ENCODE peak calls at places on chromosome 13, in eight cellular contexts. G is GM23338, X is PC-3, U is GM23248, A is HCT116, K is OCI-LY7, M is MM.1S, N is SK-N-SH. C is an unnamed sample.

GRCh38 chr13:100875392-100876043 is 200.9 kb upstream of the TMTC4 start:
- DNase-seq in G (no peak), X (peak; percentile 83), U (peak; percentile 90), A (no peak), K (no peak), M (no peak), N (no peak), C (no peak)

GRCh38 chr13:26759907-26760834 is at the start of gene GPR12:
- DNase-seq in G (peak; percentile 33), X (no peak), U (peak; percentile 36), A (no peak), K (no peak), M (no peak), N (peak; percentile 66), C (no peak)

GRCh38 chr13:44818428-44818827 is 170.8 kb downstream of the NUFIP1 start:
- DNase-seq in G (peak; percentile 79), X (peak; percentile 30), U (peak; percentile 25), A (peak; percentile 41), K (no peak), M (no peak), N (peak; percentile 69), C (peak; percentile 44)

GRCh38 chr13:92175330-92175729 is 776.9 kb downstream of the GPC5 start:
- DNase-seq in G (peak; percentile 67), X (peak; percentile 43), U (peak; percentile 56), A (no peak), K (peak; percentile 51), M (peak; percentile 74), N (peak; percentile 62), C (peak; percentile 81)

GRCh38 chr13:46893820-46894533 is 2.9 kb downstream of the HTR2A start:
- DNase-seq in G (peak; percentile 78), X (peak; percentile 56), U (peak; percentile 80), A (peak; percentile 6), K (peak; percentile 69), M (peak; percentile 26), N (peak; percentile 88), C (peak; percentile 87)

GRCh38 chr13:50080158-50080855 is 65.1 kb downstream of the KCNRG start:
- DNase-seq in G (peak; percentile 31), X (no peak), U (peak; percentile 64), A (no peak), K (peak; percentile 57), M (peak; percentile 7), N (peak; percentile 12), C (peak; percentile 43)

GRCh38 chr13:27449081-27449603 is 1.2 kb downstream of the MTIF3 start:
- DNase-seq in G (peak; percentile 22), X (peak; percentile 3), U (no peak), A (no peak), K (no peak), M (no peak), N (peak; percentile 30), C (no peak)

GRCh38 chr13:47719164-47719563 is 281.9 kb downstream of the SUCLA2 start:
- DNase-seq in G (no peak), X (no peak), U (no peak), A (no peak), K (no peak), M (no peak), N (no peak), C (no peak)

GRCh38 chr13:32284927-32285632 is 30.1 kb downstream of the ZAR1L start:
- DNase-seq in G (no peak), X (peak; percentile 82), U (peak; percentile 63), A (peak; percentile 7), K (no peak), M (no peak), N (no peak), C (no peak)

GRCh38 chr13:110443633-110444225 is 117.8 kb downstream of the RAB20 start:
- DNase-seq in G (no peak), X (no peak), U (no peak), A (no peak), K (no peak), M (no peak), N (no peak), C (no peak)

GRCh38 chr13:30004204-30004603 is 153.8 kb upstream of the UBL3 start:
- DNase-seq in G (no peak), X (no peak), U (peak; percentile 46), A (no peak), K (no peak), M (no peak), N (no peak), C (no peak)

GRCh38 chr13:79451500-79451962 is 29.4 kb upstream of the NDFIP2 start:
- DNase-seq in G (peak; percentile 46), X (peak; percentile 62), U (peak; percentile 98), A (no peak), K (no peak), M (peak; percentile 34), N (peak; percentile 6), C (peak; percentile 49)

GRCh38 chr13:45325806-45326205 is 15.2 kb downstream of the TPT1 start:
- DNase-seq in G (no peak), X (peak; percentile 67), U (peak; percentile 94), A (no peak), K (no peak), M (no peak), N (no peak), C (peak; percentile 50)

GRCh38 chr13:80574113-80574512 is 233.2 kb upstream of the SPRY2 start:
- DNase-seq in G (no peak), X (no peak), U (no peak), A (no peak), K (no peak), M (no peak), N (no peak), C (no peak)

GRCh38 chr13:21465710-21466160 is 6.6 kb upstream of the ZDHHC20 start:
- DNase-seq in G (peak; percentile 41), X (peak; percentile 65), U (no peak), A (no peak), K (no peak), M (no peak), N (no peak), C (peak; percentile 76)

GRCh38 chr13:85366759-85367417 is 432.3 kb downstream of the SLITRK6 start:
- DNase-seq in G (no peak), X (peak; percentile 42), U (no peak), A (no peak), K (no peak), M (no peak), N (no peak), C (no peak)

GRCh38 chr13:85363504-85363903 is 435.7 kb downstream of the SLITRK6 start:
- DNase-seq in G (no peak), X (no peak), U (no peak), A (no peak), K (no peak), M (no peak), N (no peak), C (no peak)

GRCh38 chr13:85367887-85368286 is 431.3 kb downstream of the SLITRK6 start:
- DNase-seq in G (no peak), X (no peak), U (no peak), A (no peak), K (no peak), M (no peak), N (no peak), C (no peak)

GRCh38 chr13:85368686-85369085 is 430.5 kb downstream of the SLITRK6 start:
- DNase-seq in G (no peak), X (no peak), U (no peak), A (no peak), K (no peak), M (no peak), N (no peak), C (no peak)

DNA sequence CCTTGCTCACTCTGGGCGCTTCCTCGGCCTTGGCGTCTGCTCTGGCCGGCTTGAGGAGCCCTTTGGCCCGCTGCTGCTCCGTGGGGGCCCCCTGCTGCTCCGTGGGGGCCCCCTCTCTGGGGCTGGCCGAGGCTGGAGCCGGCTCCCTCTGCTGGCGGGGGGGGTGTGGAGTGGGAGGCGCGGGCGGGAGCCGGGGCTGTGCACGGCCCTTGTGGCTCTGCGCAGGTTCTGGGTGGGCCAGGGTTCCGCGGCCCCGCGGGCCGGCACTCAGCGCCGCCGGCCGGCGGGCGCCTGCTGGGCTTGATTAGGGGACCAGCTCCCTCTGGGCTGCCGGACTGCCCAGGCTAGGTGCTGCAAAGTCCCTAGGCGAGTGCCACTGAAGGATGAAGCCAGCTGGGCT is 436.2 kb downstream of the SLITRK6 start:
- DNase-seq in G (peak; percentile 5), X (no peak), U (no peak), A (no peak), K (no peak), M (no peak), N (no peak), C (no peak)
- H3K9me2 ChIP-seq in G (peaks cover under 1% of the 10 kb centered on the region), X (no peaks in the 10 kb centered on the region), U (no peaks in the 10 kb centered on the region), A (no peaks in the 10 kb centered on the region), K (no peaks in the 10 kb centered on the region), M (no peaks in the 10 kb centered on the region), N (no peaks in the 10 kb centered on the region), C (no peaks in the 10 kb centered on the region)

GRCh38 chr13:113950451-113951245 is 23.2 kb downstream of the C13orf46 start:
- DNase-seq in G (no peak), X (no peak), U (no peak), A (no peak), K (no peak), M (no peak), N (no peak), C (no peak)
- TF ChIP-seq EZH2phosphoT487 in G (no peak), X (no peak), U (no peak), A (no peak), K (no peak), M (no peak), N (no peak), C (no peak)

GRCh38 chr13:73273276-73273675 is 214.5 kb downstream of the KLF5 start:
- DNase-seq in G (no peak), X (no peak), U (no peak), A (no peak), K (no peak), M (no peak), N (no peak), C (no peak)
- H3K9me2 ChIP-seq in G (no peaks in the 10 kb centered on the region), X (no peaks in the 10 kb centered on the region), U (peaks cover 6% of the 10 kb centered on the region), A (no peaks in the 10 kb centered on the region), K (no peaks in the 10 kb centered on the region), M (no peaks in the 10 kb centered on the region), N (no peaks in the 10 kb centered on the region), C (no peaks in the 10 kb centered on the region)

DNA sequence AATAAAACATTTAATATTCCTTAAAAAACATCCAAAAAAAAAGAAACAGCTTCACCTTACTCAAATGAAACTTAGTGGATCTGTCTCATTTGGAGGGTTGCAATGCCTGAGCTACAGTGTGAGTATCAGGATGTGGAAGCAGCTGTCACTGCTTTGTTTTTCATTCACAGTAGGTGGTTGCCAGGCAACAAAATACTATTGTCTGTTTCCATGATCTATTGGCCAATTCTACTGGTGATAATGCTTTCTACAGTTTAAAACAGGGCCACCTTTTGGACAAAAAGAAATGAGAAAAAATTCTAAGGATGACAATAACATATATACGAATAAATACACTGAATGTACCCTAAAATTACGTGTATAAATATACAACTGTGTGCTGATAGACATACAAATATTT is 3.0 kb downstream of the ENOX1 start:
- DNase-seq in G (peak; percentile 66), X (peak; percentile 42), U (peak; percentile 73), A (no peak), K (no peak), M (no peak), N (peak; percentile 56), C (peak; percentile 28)
- TF ChIP-seq EZH2phosphoT487 in G (no peak), X (no peak), U (no peak), A (no peak), K (no peak), M (no peak), N (no peak), C (no peak)

GRCh38 chr13:61192826-61193225 is 222.8 kb downstream of the PCDH20 start:
- DNase-seq in G (no peak), X (no peak), U (no peak), A (no peak), K (no peak), M (no peak), N (no peak), C (peak; percentile 46)
- H3K9me2 ChIP-seq in G (no peaks in the 10 kb centered on the region), X (no peaks in the 10 kb centered on the region), U (no peaks in the 10 kb centered on the region), A (no peaks in the 10 kb centered on the region), K (no peaks in the 10 kb centered on the region), M (no peaks in the 10 kb centered on the region), N (no peaks in the 10 kb centered on the region), C (no peaks in the 10 kb centered on the region)